ENCODE peak calls at places on chromosomes 16 and 17, in six cellular contexts. One of them, this sample, is unnamed.

GRCh38 chr16:82682757-82683156 is 56.0 kb downstream of the CDH13 start:
- DNase-seq in AG04450: no peak
- DNase-seq in brain microvascular endothelial cell: no peak
- DNase-seq in thoracic aorta: no peak
- DNase-seq in natural killer cell: no peak
- DNase-seq in fibroblast of the aortic adventitia: no peak
- DNase-seq in this sample: no peak

GRCh38 chr16:31099860-31100638 is 5.5 kb upstream of the VKORC1 start:
- DNase-seq in AG04450: no peak
- DNase-seq in brain microvascular endothelial cell: peak; percentile 87
- DNase-seq in thoracic aorta: no peak
- DNase-seq in natural killer cell: no peak
- DNase-seq in fibroblast of the aortic adventitia: peak; percentile 30
- DNase-seq in this sample: no peak

GRCh38 chr16:68951991-68952877 is 108.9 kb downstream of the TANGO6 start:
- DNase-seq in AG04450: no peak
- DNase-seq in brain microvascular endothelial cell: no peak
- DNase-seq in thoracic aorta: no peak
- DNase-seq in natural killer cell: no peak
- DNase-seq in fibroblast of the aortic adventitia: peak; percentile 33
- DNase-seq in this sample: no peak

GRCh38 chr17:29379084-29379811 is 10.9 kb upstream of the TAOK1 start:
- DNase-seq in AG04450: no peak
- DNase-seq in brain microvascular endothelial cell: no peak
- DNase-seq in thoracic aorta: no peak
- DNase-seq in natural killer cell: no peak
- DNase-seq in fibroblast of the aortic adventitia: no peak
- DNase-seq in this sample: no peak

GRCh38 chr17:42050360-42051012 is at the start of gene C17orf113:
- DNase-seq in AG04450: no peak
- DNase-seq in brain microvascular endothelial cell: peak; percentile 3
- DNase-seq in thoracic aorta: no peak
- DNase-seq in natural killer cell: peak; percentile 41
- DNase-seq in fibroblast of the aortic adventitia: no peak
- DNase-seq in this sample: peak; percentile 90

GRCh38 chr16:25198021-25198420 is 18.7 kb upstream of the AQP8 start:
- DNase-seq in AG04450: no peak
- DNase-seq in brain microvascular endothelial cell: no peak
- DNase-seq in thoracic aorta: no peak
- DNase-seq in natural killer cell: no peak
- DNase-seq in fibroblast of the aortic adventitia: no peak
- DNase-seq in this sample: no peak

GRCh38 chr16:13348416-13348815 is 447.0 kb downstream of the SHISA9 start:
- DNase-seq in AG04450: no peak
- DNase-seq in brain microvascular endothelial cell: no peak
- DNase-seq in thoracic aorta: no peak
- DNase-seq in natural killer cell: no peak
- DNase-seq in fibroblast of the aortic adventitia: no peak
- DNase-seq in this sample: no peak

GRCh38 chr17:19014628-19015215 is 10.2 kb upstream of the FAM83G start:
- DNase-seq in AG04450: no peak
- DNase-seq in brain microvascular endothelial cell: no peak
- DNase-seq in thoracic aorta: no peak
- DNase-seq in natural killer cell: no peak
- DNase-seq in fibroblast of the aortic adventitia: no peak
- DNase-seq in this sample: no peak

GRCh38 chr17:65360961-65361552 is 200.4 kb downstream of the AXIN2 start:
- DNase-seq in AG04450: no peak
- DNase-seq in brain microvascular endothelial cell: no peak
- DNase-seq in thoracic aorta: no peak
- DNase-seq in natural killer cell: no peak
- DNase-seq in fibroblast of the aortic adventitia: no peak
- DNase-seq in this sample: no peak

GRCh38 chr16:24844101-24845030 is 1.4 kb upstream of the SLC5A11 start:
- DNase-seq in AG04450: no peak
- DNase-seq in brain microvascular endothelial cell: no peak
- DNase-seq in thoracic aorta: no peak
- DNase-seq in natural killer cell: no peak
- DNase-seq in fibroblast of the aortic adventitia: peak; percentile 20
- DNase-seq in this sample: no peak

GRCh38 chr17:48593840-48594411 is 347 bp upstream of the HOXB5 start:
- DNase-seq in AG04450: peak; percentile 93
- DNase-seq in brain microvascular endothelial cell: peak; percentile 38
- DNase-seq in thoracic aorta: no peak
- DNase-seq in natural killer cell: peak; percentile 82
- DNase-seq in fibroblast of the aortic adventitia: peak; percentile 84
- DNase-seq in this sample: peak; percentile 64

GRCh38 chr16:66291833-66292232 is 74.7 kb upstream of the CDH5 start:
- DNase-seq in AG04450: no peak
- DNase-seq in brain microvascular endothelial cell: no peak
- DNase-seq in thoracic aorta: no peak
- DNase-seq in natural killer cell: no peak
- DNase-seq in fibroblast of the aortic adventitia: no peak
- DNase-seq in this sample: no peak

GRCh38 chr17:57899822-57900221 is 50.0 kb upstream of the MRPS23 start:
- DNase-seq in AG04450: no peak
- DNase-seq in brain microvascular endothelial cell: no peak
- DNase-seq in thoracic aorta: no peak
- DNase-seq in natural killer cell: no peak
- DNase-seq in fibroblast of the aortic adventitia: no peak
- DNase-seq in this sample: no peak

GRCh38 chr16:56355786-56356275 is 69.5 kb downstream of the AMFR start:
- DNase-seq in AG04450: no peak
- DNase-seq in brain microvascular endothelial cell: no peak
- DNase-seq in thoracic aorta: no peak
- DNase-seq in natural killer cell: no peak
- DNase-seq in fibroblast of the aortic adventitia: no peak
- DNase-seq in this sample: no peak

DNA sequence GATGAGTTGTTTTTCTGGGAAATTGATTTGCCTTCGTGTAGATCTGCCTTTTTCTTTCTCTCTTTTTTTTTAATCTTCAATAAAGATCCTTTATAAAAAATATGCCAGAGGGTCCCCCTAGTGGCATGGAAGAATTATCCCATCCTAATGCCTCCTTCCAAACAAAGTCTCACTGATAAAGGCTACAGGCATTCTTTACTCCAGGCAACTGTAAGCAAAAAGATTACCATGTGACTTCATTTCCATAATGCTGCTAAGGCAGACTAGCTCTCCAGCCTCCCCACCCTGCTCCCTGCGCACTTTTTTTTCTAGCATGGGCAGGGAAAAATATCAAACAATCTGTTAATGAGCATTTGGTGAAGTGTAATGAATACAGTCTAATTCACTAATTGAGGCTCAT is 220.2 kb upstream of the CDH8 start:
- DNase-seq in AG04450: no peak
- DNase-seq in brain microvascular endothelial cell: no peak
- DNase-seq in thoracic aorta: no peak
- DNase-seq in natural killer cell: no peak
- DNase-seq in fibroblast of the aortic adventitia: no peak
- DNase-seq in this sample: no peak
- TF ChIP-seq CTCF in AG04450: no peak
- TF ChIP-seq CTCF in brain microvascular endothelial cell: peak; percentile 25
- TF ChIP-seq CTCF in thoracic aorta: no peak
- TF ChIP-seq CTCF in natural killer cell: no peak
- TF ChIP-seq CTCF in fibroblast of the aortic adventitia: no peak
- TF ChIP-seq CTCF in this sample: peak; percentile 15

GRCh38 chr16:2147378-2147777 is 1.0 kb upstream of the RAB26 start:
- DNase-seq in AG04450: no peak
- DNase-seq in brain microvascular endothelial cell: no peak
- DNase-seq in thoracic aorta: no peak
- DNase-seq in natural killer cell: no peak
- DNase-seq in fibroblast of the aortic adventitia: no peak
- DNase-seq in this sample: no peak
- TF ChIP-seq CTCF in AG04450: no peak
- TF ChIP-seq CTCF in brain microvascular endothelial cell: no peak
- TF ChIP-seq CTCF in thoracic aorta: no peak
- TF ChIP-seq CTCF in natural killer cell: no peak
- TF ChIP-seq CTCF in fibroblast of the aortic adventitia: no peak
- TF ChIP-seq CTCF in this sample: no peak

DNA sequence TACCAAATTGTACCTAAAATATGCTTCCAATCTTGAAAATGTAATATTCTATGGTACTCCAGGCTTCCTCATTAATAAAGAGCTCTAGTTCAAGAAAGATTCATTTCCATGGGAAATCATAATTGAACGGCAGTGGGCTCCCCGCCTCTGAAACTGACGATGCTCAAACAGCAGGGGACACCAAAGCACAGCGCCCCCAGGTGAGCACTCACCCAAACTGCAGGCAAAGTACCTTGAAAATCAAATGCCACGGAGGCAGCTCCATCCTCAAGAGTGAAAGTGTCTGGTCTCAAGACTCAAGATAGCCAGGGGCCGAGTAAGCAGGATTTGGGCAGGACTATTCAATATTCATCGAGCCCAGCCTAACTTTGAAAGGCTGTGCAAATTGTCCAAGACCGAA is 217.4 kb upstream of the TNRC6C start:
- DNase-seq in AG04450: no peak
- DNase-seq in brain microvascular endothelial cell: no peak
- DNase-seq in thoracic aorta: no peak
- DNase-seq in natural killer cell: no peak
- DNase-seq in fibroblast of the aortic adventitia: no peak
- DNase-seq in this sample: no peak
- TF ChIP-seq CTCF in AG04450: peak; percentile 34
- TF ChIP-seq CTCF in brain microvascular endothelial cell: peak; percentile 61
- TF ChIP-seq CTCF in thoracic aorta: peak; percentile 14
- TF ChIP-seq CTCF in natural killer cell: no peak
- TF ChIP-seq CTCF in fibroblast of the aortic adventitia: peak; percentile 34
- TF ChIP-seq CTCF in this sample: peak; percentile 41

GRCh38 chr16:48041861-48042435 is 113.8 kb downstream of the ABCC12 start:
- DNase-seq in AG04450: no peak
- DNase-seq in brain microvascular endothelial cell: no peak
- DNase-seq in thoracic aorta: no peak
- DNase-seq in natural killer cell: no peak
- DNase-seq in fibroblast of the aortic adventitia: no peak
- DNase-seq in this sample: no peak
- TF ChIP-seq CTCF in AG04450: no peak
- TF ChIP-seq CTCF in brain microvascular endothelial cell: peak; percentile 39
- TF ChIP-seq CTCF in thoracic aorta: no peak
- TF ChIP-seq CTCF in natural killer cell: no peak
- TF ChIP-seq CTCF in fibroblast of the aortic adventitia: no peak
- TF ChIP-seq CTCF in this sample: peak; percentile 21

DNA sequence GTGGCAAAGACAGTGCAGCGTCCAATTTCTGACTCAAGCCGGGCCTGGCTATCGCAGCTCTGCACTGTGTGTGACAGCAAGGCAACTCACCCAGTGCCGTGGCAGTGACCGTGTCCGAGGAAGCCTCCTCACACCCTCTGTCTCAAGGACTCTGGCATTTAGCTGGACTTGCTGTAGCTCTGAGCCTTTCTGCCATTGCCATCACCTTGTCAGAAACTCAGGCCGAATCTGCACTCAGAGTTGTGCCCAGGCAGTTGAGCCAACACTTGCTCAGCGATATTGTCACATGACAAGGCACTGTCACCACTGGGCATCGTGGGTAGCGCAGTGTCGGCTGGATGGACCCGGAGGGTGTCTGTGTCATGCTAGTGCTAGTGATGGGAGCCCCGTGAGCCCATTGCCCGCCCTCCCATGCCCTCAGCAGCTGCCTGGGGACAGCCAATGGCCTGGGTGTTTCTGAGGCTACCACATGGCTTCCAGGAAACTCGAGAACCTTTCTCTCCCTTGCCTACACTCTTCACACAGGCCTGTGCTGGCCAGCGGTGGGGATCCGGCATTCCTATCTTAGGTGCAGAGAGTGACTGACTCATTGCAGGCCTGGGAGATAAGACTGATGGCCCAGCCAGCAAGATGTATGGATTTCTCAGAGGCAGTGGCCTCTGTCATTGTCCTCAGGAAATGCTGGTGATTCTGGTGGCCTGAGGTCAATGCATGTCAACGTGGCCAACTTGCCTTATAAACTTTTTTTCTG is 22.1 kb upstream of the STH start:
- DNase-seq in AG04450: no peak
- DNase-seq in brain microvascular endothelial cell: peak; percentile 45
- DNase-seq in thoracic aorta: no peak
- DNase-seq in natural killer cell: no peak
- DNase-seq in fibroblast of the aortic adventitia: peak; percentile 23
- DNase-seq in this sample: no peak
- TF ChIP-seq CTCF in AG04450: no peak
- TF ChIP-seq CTCF in brain microvascular endothelial cell: no peak
- TF ChIP-seq CTCF in thoracic aorta: no peak
- TF ChIP-seq CTCF in natural killer cell: no peak
- TF ChIP-seq CTCF in fibroblast of the aortic adventitia: no peak
- TF ChIP-seq CTCF in this sample: no peak

DNA sequence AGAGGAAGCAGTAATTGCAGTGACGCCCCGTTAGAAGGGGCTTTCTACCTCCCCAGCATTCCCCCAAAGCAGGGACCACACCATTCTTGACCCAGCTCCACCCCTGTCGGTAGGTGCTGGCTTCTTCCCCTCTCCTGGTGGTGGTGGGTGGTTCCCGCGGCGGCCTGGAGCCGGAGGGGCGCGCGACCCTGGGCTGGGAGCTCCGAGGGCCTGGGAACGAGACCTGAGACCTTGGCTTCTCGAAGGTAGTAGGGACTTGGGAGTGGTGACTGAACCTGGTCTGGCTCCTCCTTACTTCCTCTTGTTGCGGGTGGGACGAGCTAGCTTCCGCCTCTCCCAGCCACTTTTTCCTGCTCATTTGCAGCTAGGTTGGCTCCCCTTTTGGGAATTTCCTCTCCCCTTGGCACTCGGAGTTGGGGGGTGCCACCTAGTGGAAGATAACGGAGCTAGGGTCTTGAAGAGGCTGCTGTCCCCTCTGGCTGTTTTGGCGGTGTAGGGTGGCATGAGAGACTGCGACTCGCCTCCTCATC is 460 bp downstream of the GRN start:
- DNase-seq in AG04450: no peak
- DNase-seq in brain microvascular endothelial cell: peak; percentile 32
- DNase-seq in thoracic aorta: no peak
- DNase-seq in natural killer cell: no peak
- DNase-seq in fibroblast of the aortic adventitia: peak; percentile 59
- DNase-seq in this sample: no peak
- TF ChIP-seq CTCF in AG04450: peak; percentile 66
- TF ChIP-seq CTCF in brain microvascular endothelial cell: peak; percentile 73
- TF ChIP-seq CTCF in thoracic aorta: no peak
- TF ChIP-seq CTCF in natural killer cell: peak; percentile 53
- TF ChIP-seq CTCF in fibroblast of the aortic adventitia: peak; percentile 48
- TF ChIP-seq CTCF in this sample: peak; percentile 73

GRCh38 chr17:56785396-56785795 is 48.3 kb downstream of the C17orf67 start:
- DNase-seq in AG04450: no peak
- DNase-seq in brain microvascular endothelial cell: no peak
- DNase-seq in thoracic aorta: no peak
- DNase-seq in natural killer cell: no peak
- DNase-seq in fibroblast of the aortic adventitia: no peak
- DNase-seq in this sample: no peak
- TF ChIP-seq CTCF in AG04450: no peak
- TF ChIP-seq CTCF in brain microvascular endothelial cell: no peak
- TF ChIP-seq CTCF in thoracic aorta: no peak
- TF ChIP-seq CTCF in natural killer cell: no peak
- TF ChIP-seq CTCF in fibroblast of the aortic adventitia: no peak
- TF ChIP-seq CTCF in this sample: no peak

This sample was measured in D721Med.